ENCODE peak calls at places on chromosomes 11 and 22, in six cellular contexts. One of them, this sample, is unnamed.

GRCh38 chr22:35629406-35630234 is 12.5 kb upstream of the MB start:
- DNase-seq in PC-9: peak
- DNase-seq in stimulated activated CD8-positive, alpha-beta memory T cell treated with anti-CD3 and anti-CD28 coated beads, Interleukin-15, amount 100 ng/mL, for 4 hours: peak
- DNase-seq in heart right ventricle: peak
- DNase-seq in heart left ventricle: peak
- DNase-seq in left colon: no peak
- DNase-seq in this sample: no peak

GRCh38 chr11:995752-996420 is 40.6 kb downstream of the MUC6 start:
- DNase-seq in PC-9: no peak
- DNase-seq in stimulated activated CD8-positive, alpha-beta memory T cell treated with anti-CD3 and anti-CD28 coated beads, Interleukin-15, amount 100 ng/mL, for 4 hours: no peak
- DNase-seq in heart right ventricle: no peak
- DNase-seq in heart left ventricle: no peak
- DNase-seq in left colon: no peak
- DNase-seq in this sample: peak

GRCh38 chr11:10441652-10442503 is 13.2 kb upstream of the AMPD3 start:
- DNase-seq in PC-9: no peak
- DNase-seq in stimulated activated CD8-positive, alpha-beta memory T cell treated with anti-CD3 and anti-CD28 coated beads, Interleukin-15, amount 100 ng/mL, for 4 hours: no peak
- DNase-seq in heart right ventricle: no peak
- DNase-seq in heart left ventricle: no peak
- DNase-seq in left colon: no peak
- DNase-seq in this sample: no peak

GRCh38 chr11:85114786-85115185 is 512.4 kb downstream of the DLG2 start:
- DNase-seq in PC-9: peak
- DNase-seq in stimulated activated CD8-positive, alpha-beta memory T cell treated with anti-CD3 and anti-CD28 coated beads, Interleukin-15, amount 100 ng/mL, for 4 hours: no peak
- DNase-seq in heart right ventricle: no peak
- DNase-seq in heart left ventricle: no peak
- DNase-seq in left colon: no peak
- DNase-seq in this sample: no peak

GRCh38 chr22:45428391-45429385 is 15.2 kb downstream of the RIBC2 start:
- DNase-seq in PC-9: no peak
- DNase-seq in stimulated activated CD8-positive, alpha-beta memory T cell treated with anti-CD3 and anti-CD28 coated beads, Interleukin-15, amount 100 ng/mL, for 4 hours: no peak
- DNase-seq in heart right ventricle: no peak
- DNase-seq in heart left ventricle: no peak
- DNase-seq in left colon: no peak
- DNase-seq in this sample: no peak

GRCh38 chr22:36979016-36979415 is 40.2 kb downstream of the TST start:
- DNase-seq in PC-9: no peak
- DNase-seq in stimulated activated CD8-positive, alpha-beta memory T cell treated with anti-CD3 and anti-CD28 coated beads, Interleukin-15, amount 100 ng/mL, for 4 hours: no peak
- DNase-seq in heart right ventricle: no peak
- DNase-seq in heart left ventricle: no peak
- DNase-seq in left colon: no peak
- DNase-seq in this sample: no peak

GRCh38 chr11:134951305-134951700 is 539.3 kb upstream of the B3GAT1 start:
- DNase-seq in PC-9: no peak
- DNase-seq in stimulated activated CD8-positive, alpha-beta memory T cell treated with anti-CD3 and anti-CD28 coated beads, Interleukin-15, amount 100 ng/mL, for 4 hours: no peak
- DNase-seq in heart right ventricle: no peak
- DNase-seq in heart left ventricle: no peak
- DNase-seq in left colon: no peak
- DNase-seq in this sample: no peak

GRCh38 chr11:70431611-70432010 is 33.3 kb downstream of the CTTN start:
- DNase-seq in PC-9: no peak
- DNase-seq in stimulated activated CD8-positive, alpha-beta memory T cell treated with anti-CD3 and anti-CD28 coated beads, Interleukin-15, amount 100 ng/mL, for 4 hours: no peak
- DNase-seq in heart right ventricle: no peak
- DNase-seq in heart left ventricle: peak
- DNase-seq in left colon: no peak
- DNase-seq in this sample: no peak

GRCh38 chr11:16917941-16918340 is 96.3 kb downstream of the PLEKHA7 start:
- DNase-seq in PC-9: peak
- DNase-seq in stimulated activated CD8-positive, alpha-beta memory T cell treated with anti-CD3 and anti-CD28 coated beads, Interleukin-15, amount 100 ng/mL, for 4 hours: no peak
- DNase-seq in heart right ventricle: no peak
- DNase-seq in heart left ventricle: no peak
- DNase-seq in left colon: no peak
- DNase-seq in this sample: no peak

GRCh38 chr11:65882191-65883057 is 2.8 kb downstream of the CTSW start:
- DNase-seq in PC-9: no peak
- DNase-seq in stimulated activated CD8-positive, alpha-beta memory T cell treated with anti-CD3 and anti-CD28 coated beads, Interleukin-15, amount 100 ng/mL, for 4 hours: no peak
- DNase-seq in heart right ventricle: no peak
- DNase-seq in heart left ventricle: no peak
- DNase-seq in left colon: peak
- DNase-seq in this sample: no peak

GRCh38 chr11:122784325-122785155 is 53.8 kb upstream of the CRTAM start:
- DNase-seq in PC-9: peak
- DNase-seq in stimulated activated CD8-positive, alpha-beta memory T cell treated with anti-CD3 and anti-CD28 coated beads, Interleukin-15, amount 100 ng/mL, for 4 hours: no peak
- DNase-seq in heart right ventricle: no peak
- DNase-seq in heart left ventricle: no peak
- DNase-seq in left colon: no peak
- DNase-seq in this sample: peak

GRCh38 chr11:36282926-36283325 is 6.3 kb downstream of the COMMD9 start:
- DNase-seq in PC-9: no peak
- DNase-seq in stimulated activated CD8-positive, alpha-beta memory T cell treated with anti-CD3 and anti-CD28 coated beads, Interleukin-15, amount 100 ng/mL, for 4 hours: no peak
- DNase-seq in heart right ventricle: no peak
- DNase-seq in heart left ventricle: no peak
- DNase-seq in left colon: no peak
- DNase-seq in this sample: no peak

GRCh38 chr22:37739000-37739399 is 42.2 kb downstream of the TRIOBP start:
- DNase-seq in PC-9: no peak
- DNase-seq in stimulated activated CD8-positive, alpha-beta memory T cell treated with anti-CD3 and anti-CD28 coated beads, Interleukin-15, amount 100 ng/mL, for 4 hours: no peak
- DNase-seq in heart right ventricle: peak
- DNase-seq in heart left ventricle: peak
- DNase-seq in left colon: no peak
- DNase-seq in this sample: no peak